ENCODE peak calls at places on chromosomes 4 and X, in four cellular contexts. L is epithelial cell of esophagus, P is AG10803, H is lower leg skin. G is an unnamed sample.

GRCh38 chr4:188076169-188076568 is 33.2 kb downstream of the TRIML2 start:
- DNase-seq in L (no peak), P (no peak), H (no peak), G (no peak)

GRCh38 chr4:5366421-5366820 is 315.1 kb downstream of the STK32B start:
- DNase-seq in L (peak; percentile 68), P (peak; percentile 77), H (peak; percentile 35), G (no peak)

GRCh38 chrX:144219035-144219434 is 335.2 kb downstream of the UBE2NL start:
- DNase-seq in L (peak; percentile 17), P (peak; percentile 0), H (no peak), G (no peak)

GRCh38 chr4:176539785-176540175 is 220.0 kb downstream of the SPCS3 start:
- DNase-seq in L (peak; percentile 36), P (no peak), H (no peak), G (no peak)

GRCh38 chr4:67327245-67327860 is 217.9 kb downstream of the CENPC start:
- DNase-seq in L (peak; percentile 64), P (peak; percentile 44), H (peak; percentile 64), G (peak; percentile 38)

GRCh38 chr4:185384877-185385465 is 10.8 kb downstream of the LRP2BP start:
- DNase-seq in L (no peak), P (peak; percentile 5), H (no peak), G (no peak)

GRCh38 chr4:6343950-6344408 is 74.3 kb downstream of the WFS1 start:
- DNase-seq in L (peak; percentile 73), P (peak; percentile 36), H (no peak), G (peak; percentile 8)

GRCh38 chrX:39018526-39018925 is 217.3 kb downstream of the MID1IP1 start:
- DNase-seq in L (no peak), P (no peak), H (no peak), G (no peak)

GRCh38 chr4:84503495-84504437 is 4.7 kb upstream of the NKX6-1 start:
- DNase-seq in L (peak; percentile 75), P (peak; percentile 62), H (no peak), G (peak; percentile 60)

GRCh38 chr4:102429553-102429952 is 71.6 kb upstream of the NFKB1 start:
- DNase-seq in L (peak; percentile 98), P (peak; percentile 72), H (no peak), G (peak; percentile 79)

GRCh38 chr4:4384837-4385236 is 2.1 kb upstream of the NSG1 start:
- DNase-seq in L (peak; percentile 79), P (no peak), H (no peak), G (no peak)

GRCh38 chrX:12076046-12076445 is 62.2 kb upstream of the FRMPD4 start:
- DNase-seq in L (peak; percentile 24), P (peak; percentile 0), H (no peak), G (no peak)

GRCh38 chr4:42627887-42628646 is 28.8 kb downstream of the ATP8A1 start:
- DNase-seq in L (no peak), P (no peak), H (no peak), G (no peak)

GRCh38 chrX:148784859-148785655 is 284.6 kb downstream of the AFF2 start:
- DNase-seq in L (no peak), P (no peak), H (no peak), G (no peak)

DNA sequence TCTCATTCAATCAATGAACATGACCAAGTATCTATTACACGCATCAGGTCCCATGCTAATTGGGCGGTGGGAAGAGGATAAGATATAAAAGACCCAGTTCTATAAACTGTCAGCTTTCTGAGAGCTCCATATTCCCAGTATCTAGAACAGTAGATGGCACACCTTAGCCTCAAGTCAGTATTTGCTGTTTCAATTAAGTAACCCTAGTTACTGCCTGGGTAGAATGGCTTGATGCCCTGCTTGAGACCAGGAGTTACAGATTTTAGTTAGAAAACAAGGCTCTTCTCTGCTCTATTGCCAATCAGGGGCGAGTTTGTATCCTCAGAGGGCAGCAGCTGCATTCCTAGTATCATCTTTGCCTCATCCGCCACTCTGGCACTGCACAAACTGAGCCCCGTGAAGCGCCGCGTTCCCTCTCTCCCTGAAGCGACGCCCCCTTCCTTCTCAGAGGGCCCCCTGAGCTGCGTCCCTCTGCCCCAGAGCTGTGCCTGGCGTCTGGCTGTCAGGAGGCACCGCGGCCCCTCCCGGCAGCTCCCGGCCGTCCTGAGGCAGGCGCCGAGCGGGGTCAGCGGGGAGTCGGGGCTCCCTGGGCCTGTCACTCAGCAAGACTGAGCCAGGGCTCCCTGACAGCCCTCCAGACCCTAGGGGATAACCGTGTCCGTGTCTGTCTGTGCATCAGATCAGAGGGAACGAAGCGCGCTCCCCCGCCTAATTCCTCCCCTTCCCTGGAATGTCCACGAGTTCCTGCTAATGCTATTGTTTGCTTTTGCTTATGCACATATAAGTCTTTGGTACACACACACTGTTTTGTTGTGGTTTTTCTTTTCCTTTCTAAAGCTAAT is 212.4 kb upstream of the TTC29 start:
- DNase-seq in L (peak; percentile 30), P (peak; percentile 12), H (no peak), G (peak; percentile 19)
- H3K4me3 ChIP-seq in L (peak overlapping the region; percentile 46), P (peak overlapping the region; percentile 60), H (peak overlapping the region; percentile 29), G (peak overlapping the region; percentile 47)

GRCh38 chr4:41384992-41385391 is 128.3 kb downstream of the UCHL1 start:
- DNase-seq in L (no peak), P (no peak), H (peak; percentile 47), G (no peak)
- TF ChIP-seq CTCF in L (no peak), P (no peak), H (no peak), G (no peak)

GRCh38 chrX:118736394-118737010 is 9.1 kb downstream of the IL13RA1 start:
- DNase-seq in L (no peak), P (no peak), H (no peak), G (no peak)
- H3K4me3 ChIP-seq in L (no peak overlapping the region), P (no peak overlapping the region), H (no peak overlapping the region), G (no peak overlapping the region)

GRCh38 chr4:151841107-151841506 is 80.3 kb upstream of the GATB start:
- DNase-seq in L (no peak), P (no peak), H (no peak), G (no peak)

GRCh38 chr4:151842430-151843079 is 81.7 kb upstream of the GATB start:
- DNase-seq in L (no peak), P (no peak), H (no peak), G (no peak)
- TF ChIP-seq CTCF in L (no peak), P (no peak), H (no peak), G (no peak)

DNA sequence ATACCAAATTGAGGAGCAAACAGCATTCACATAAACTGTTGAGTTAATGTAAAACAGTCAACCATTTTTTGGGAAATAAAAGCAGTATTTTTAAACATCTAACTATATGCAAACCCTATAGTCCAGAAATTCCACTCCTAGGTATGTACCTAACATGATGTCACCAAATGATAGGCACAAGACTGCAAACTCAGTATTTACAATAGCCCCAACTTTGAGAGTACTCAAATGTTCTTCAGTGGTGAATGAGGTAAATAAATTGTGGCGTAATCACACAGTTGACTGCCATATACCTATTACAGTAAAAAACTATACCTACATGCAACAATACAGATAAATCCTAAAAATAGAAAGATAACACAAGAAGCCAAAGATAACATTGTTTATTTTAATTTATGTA is 1243.8 kb upstream of the ADGRL3 start:
- DNase-seq in L (no peak), P (no peak), H (no peak), G (no peak)
- H3K4me3 ChIP-seq in L (no peak overlapping the region), P (no peak overlapping the region), H (no peak overlapping the region), G (no peak overlapping the region)

GRCh38 chr4:139556735-139557505 is 901 bp upstream of the SETD7 start:
- DNase-seq in L (peak; percentile 53), P (no peak), H (peak; percentile 56), G (no peak)
- TF ChIP-seq CTCF in L (no peak), P (peak; percentile 14), H (no peak), G (no peak)

DNA sequence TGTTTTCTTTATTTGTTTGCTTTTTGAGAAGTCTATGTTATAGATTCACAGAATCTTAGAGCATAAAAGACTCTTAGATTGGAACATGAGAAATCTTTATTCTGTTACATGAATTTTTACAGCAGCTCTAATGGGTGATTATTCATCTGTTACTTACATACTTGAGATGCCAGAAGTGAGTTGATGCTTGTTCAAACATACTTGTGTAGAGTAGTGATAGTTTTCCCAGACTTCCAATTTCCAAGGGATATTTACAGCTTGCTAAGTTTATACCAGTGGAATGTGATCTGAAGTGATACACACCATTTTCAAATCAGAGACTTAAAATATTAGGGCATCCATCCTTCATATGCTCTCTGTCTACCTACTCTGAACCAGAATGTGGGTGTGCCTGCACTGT is 252.9 kb upstream of the SMIM31 start:
- DNase-seq in L (peak; percentile 77), P (peak; percentile 5), H (no peak), G (no peak)
- H3K4me3 ChIP-seq in L (no peak overlapping the region), P (no peak overlapping the region), H (no peak overlapping the region), G (no peak overlapping the region)

DNA sequence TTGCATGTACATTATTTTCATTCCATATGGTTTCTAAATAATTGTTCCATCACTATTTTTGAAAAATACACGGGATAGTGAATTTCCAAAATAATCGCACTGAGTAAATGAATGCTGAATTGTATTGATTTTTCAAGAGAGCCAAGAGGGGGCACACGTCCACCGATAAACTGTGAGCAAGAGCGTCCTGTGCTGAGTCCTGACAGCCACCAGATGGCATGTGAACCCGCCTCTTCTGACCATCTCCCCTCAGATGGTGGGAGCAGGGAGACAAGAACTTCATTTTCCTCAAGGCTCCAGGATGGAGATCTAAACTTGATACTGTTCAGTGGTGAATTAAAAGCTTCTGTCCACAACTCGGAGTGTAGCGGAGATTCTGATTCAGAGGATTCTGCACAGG is 30.6 kb upstream of the IL9R start:
- DNase-seq in L (peak; percentile 11), P (no peak), H (no peak), G (no peak)
- TF ChIP-seq CTCF in L (no peak), P (no peak), H (no peak), G (no peak)

DNA sequence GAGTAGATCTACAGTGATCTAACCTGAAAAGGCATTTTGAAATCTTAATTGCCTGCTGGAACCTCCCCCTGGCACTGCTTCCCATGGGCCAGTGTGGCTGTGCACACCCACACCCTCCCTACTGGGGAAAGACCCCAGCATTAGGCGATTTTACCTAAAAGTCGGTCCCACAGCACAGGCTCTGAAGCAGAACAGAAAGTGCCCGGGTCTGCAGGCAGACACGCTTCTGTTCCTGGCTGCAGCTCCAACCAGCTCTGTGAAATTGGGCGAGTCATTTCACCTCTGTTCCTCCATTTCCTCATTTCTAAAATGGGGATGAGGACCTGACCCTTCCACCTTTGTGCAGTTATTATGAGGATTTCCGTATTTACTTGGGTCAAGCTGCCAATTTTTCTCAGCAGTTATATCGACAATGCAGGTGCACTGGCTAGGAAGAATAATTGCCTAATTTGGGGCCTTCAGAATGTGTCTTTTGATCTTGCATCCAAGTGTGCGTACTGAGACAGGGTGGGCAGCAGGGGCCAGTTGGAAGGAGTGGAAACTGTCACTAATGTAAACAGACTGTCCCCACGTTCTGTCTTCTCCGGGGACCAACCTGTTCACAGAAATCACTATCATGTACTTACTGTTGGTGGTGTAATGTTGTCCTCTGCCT is 7.1 kb downstream of the KLF3 start:
- DNase-seq in L (no peak), P (no peak), H (no peak), G (no peak)
- H3K4me3 ChIP-seq in L (peak overlapping the region; percentile 21), P (no peak overlapping the region), H (no peak overlapping the region), G (no peak overlapping the region)